ENCODE peak calls at places on chromosomes 6 and 20, in four cellular contexts. Z is HepG2, D is K562, U is WTC11. S is an unnamed sample.

GRCh38 chr6:135382182-135382628 is 115.3 kb downstream of the AHI1 start:
- DNase-seq in U (no peak), D (no peak), Z (no peak), S (no peak)

GRCh38 chr6:142531727-142532126 is 229.9 kb downstream of the ADGRG6 start:
- DNase-seq in D (no peak), U (no peak), Z (no peak), S (no peak)

GRCh38 chr6:32763417-32763816 is at the start of gene HLA-DQB2:
- DNase-seq in D (no peak), Z (no peak), U (no peak), S (no peak)

GRCh38 chr6:17851001-17851719 is 136.3 kb downstream of the KIF13A start:
- DNase-seq in Z (no peak), D (no peak), U (no peak), S (no peak)

GRCh38 chr20:36085686-36086267 is 68.8 kb upstream of the EPB41L1 start:
- DNase-seq in Z (peak), U (no peak), D (peak), S (no peak)

GRCh38 chr20:6768228-6769185 is 1.0 kb downstream of the BMP2 start:
- DNase-seq in Z (no peak), U (peak), D (no peak), S (no peak)

GRCh38 chr20:32010096-32010495 is at the start of gene CCM2L:
- DNase-seq in D (no peak), U (no peak), Z (no peak), S (no peak)

GRCh38 chr6:169323221-169323620 is 69.6 kb upstream of the THBS2 start:
- DNase-seq in Z (no peak), D (no peak), U (no peak), S (no peak)

GRCh38 chr20:58054744-58055373 is 173.6 kb downstream of the ANKRD60 start:
- DNase-seq in U (peak), D (no peak), Z (no peak), S (no peak)

GRCh38 chr20:22180244-22180643 is 404.1 kb downstream of the FOXA2 start:
- DNase-seq in D (peak), Z (peak), U (peak), S (peak)

GRCh38 chr6:107647439-107647948 is 157.6 kb downstream of the SOBP start:
- DNase-seq in D (no peak), Z (no peak), U (no peak), S (no peak)

GRCh38 chr6:20702366-20702765 is 168.1 kb downstream of the CDKAL1 start:
- DNase-seq in U (no peak), D (no peak), Z (no peak), S (no peak)

GRCh38 chr6:89692256-89692655 is 53.7 kb upstream of the LYRM2 start:
- DNase-seq in D (no peak), Z (no peak), U (peak), S (no peak)

GRCh38 chr20:39453890-39454289 is 491.7 kb downstream of the DHX35 start:
- DNase-seq in U (no peak), D (no peak), Z (no peak), S (no peak)

GRCh38 chr6:33195304-33196022 is 3.2 kb upstream of the COL11A2 start:
- DNase-seq in Z (no peak), U (no peak), D (peak), S (no peak)

GRCh38 chr6:31009731-31010130 is 543 bp upstream of the MUC22 start:
- DNase-seq in D (no peak), Z (no peak), U (no peak), S (no peak)

GRCh38 chr6:31008165-31008564 is 2.1 kb upstream of the MUC22 start:
- DNase-seq in U (peak), D (no peak), Z (no peak), S (no peak)

GRCh38 chr6:31005249-31006020 is 4.8 kb upstream of the MUC22 start:
- DNase-seq in Z (no peak), D (no peak), U (no peak), S (no peak)

GRCh38 chr6:31010393-31011060 is at the start of gene MUC22:
- DNase-seq in Z (no peak), U (no peak), D (no peak), S (no peak)

DNA sequence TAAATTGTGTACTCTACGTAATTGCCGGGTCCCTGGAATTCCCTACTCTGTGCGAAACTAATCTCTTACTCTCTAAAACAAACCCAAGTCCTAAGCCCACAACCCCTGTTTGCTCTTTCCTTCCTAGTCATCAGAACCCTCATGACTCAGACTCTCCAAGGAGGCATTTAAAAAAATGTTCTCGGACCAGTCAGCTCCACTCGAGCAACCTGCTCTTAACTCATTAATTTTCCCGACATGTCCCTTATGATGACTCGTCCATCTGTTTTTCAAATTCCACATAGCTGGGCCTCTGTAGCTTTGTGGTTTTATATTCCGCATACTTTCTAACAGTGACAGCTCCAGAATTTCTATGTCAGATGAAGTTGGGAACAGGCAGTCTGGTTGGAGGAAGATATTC is 2.6 kb upstream of the MUC22 start:
- DNase-seq in Z (no peak), D (no peak), U (no peak), S (no peak)
- TF ChIP-seq SP1 in Z (no peak), D (no peak), U (no peak), S (no peak)

GRCh38 chr6:29796026-29796425 is 31.6 kb upstream of the HLA-G start:
- DNase-seq in U (no peak), Z (no peak), D (no peak), S (no peak)

GRCh38 chr6:29797966-29798365 is 29.7 kb upstream of the HLA-G start:
- DNase-seq in U (no peak), Z (no peak), D (no peak), S (no peak)

GRCh38 chr6:29800254-29800653 is 27.4 kb upstream of the HLA-G start:
- DNase-seq in U (no peak), Z (no peak), D (no peak), S (no peak)

GRCh38 chr6:29793796-29794195 is 33.8 kb upstream of the HLA-G start:
- DNase-seq in D (no peak), U (no peak), Z (no peak), S (no peak)

GRCh38 chr6:29797120-29797519 is 30.5 kb upstream of the HLA-G start:
- DNase-seq in U (no peak), D (no peak), Z (no peak), S (no peak)
- TF ChIP-seq ELF4 in U (no peak), D (no peak), Z (no peak), S (no peak)

DNA sequence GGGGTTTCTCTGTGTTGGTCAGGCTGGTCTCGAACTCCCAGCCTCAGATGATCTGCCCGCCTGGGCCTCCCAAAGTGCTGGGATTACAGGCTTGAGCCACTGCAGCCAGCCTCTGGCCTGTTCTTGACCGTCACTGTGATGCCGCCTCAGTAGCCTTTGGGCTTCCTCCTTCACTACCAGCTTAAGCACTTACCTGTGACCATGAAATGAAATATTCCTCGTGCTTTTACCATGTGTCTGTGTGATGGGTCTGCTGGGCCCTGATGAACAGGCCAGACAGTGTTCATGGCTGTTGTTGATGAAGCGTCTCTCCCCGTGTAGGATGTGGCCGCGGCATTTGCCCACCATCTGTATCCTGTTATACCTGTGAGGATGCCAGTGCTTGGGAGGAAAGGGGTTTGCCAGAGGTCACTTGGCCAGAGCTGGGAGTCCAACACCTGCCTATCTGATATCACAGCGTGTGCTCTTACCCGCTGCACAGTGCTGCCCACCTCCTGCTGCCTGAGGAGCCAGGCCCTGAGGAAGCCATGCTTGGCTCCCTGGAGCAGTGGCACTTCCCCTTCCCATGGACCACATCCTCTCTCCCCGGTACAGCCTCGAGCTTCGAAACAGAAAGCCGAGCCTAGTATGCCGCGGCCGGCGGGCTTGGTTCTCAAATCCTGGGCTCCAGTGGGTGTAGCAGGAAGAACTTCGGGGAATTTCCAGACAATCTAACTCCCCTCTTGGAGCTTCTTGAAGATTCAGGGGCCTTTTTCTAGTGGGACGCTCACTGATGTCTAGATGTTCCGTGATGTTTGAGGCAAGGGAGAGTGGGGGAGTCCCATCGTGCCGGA is 167.9 kb downstream of the ZDHHC14 start:
- DNase-seq in U (no peak), D (no peak), Z (no peak), S (no peak)
- TF ChIP-seq SP1 in U (no peak), D (no peak), Z (no peak), S (no peak)

GRCh38 chr6:56370591-56371198 is 123.3 kb upstream of the COL21A1 start:
- DNase-seq in U (no peak), Z (peak), D (no peak), S (no peak)
- TF ChIP-seq ELF4 in U (no peak), Z (no peak), D (no peak), S (no peak)

S was measured in HEK293T.